ENCODE peak calls at places on chromosomes 13 and 19, in nine cellular contexts. S, N, F, L, P, Y, W, V and O are unnamed samples.

GRCh38 chr19:58361900-58362271 is 665 bp downstream of the ZNF497 start:
- DNase-seq in S (peak; percentile 38), N (no peak), F (no peak), L (peak; percentile 49), P (no peak), Y (peak; percentile 68), W (peak; percentile 69), V (peak; percentile 15), O (peak; percentile 61)

GRCh38 chr19:45051929-45052579 is 13.2 kb downstream of the CLASRP start:
- DNase-seq in S (peak; percentile 85), N (no peak), F (no peak), L (no peak), P (no peak), Y (no peak), W (no peak), V (no peak), O (no peak)

GRCh38 chr19:2345794-2346663 is 14.0 kb upstream of the TMPRSS9 start:
- DNase-seq in S (peak; percentile 80), N (no peak), F (no peak), L (no peak), P (peak; percentile 37), Y (no peak), W (peak; percentile 85), V (no peak), O (no peak)

GRCh38 chr13:105073041-105073440 is 1462.4 kb downstream of the EFNB2 start:
- DNase-seq in S (no peak), N (no peak), F (no peak), L (no peak), P (no peak), Y (no peak), W (no peak), V (no peak), O (no peak)

GRCh38 chr13:49351871-49352270 is 92.0 kb downstream of the CAB39L start:
- DNase-seq in S (no peak), N (no peak), F (no peak), L (no peak), P (no peak), Y (no peak), W (no peak), V (no peak), O (no peak)

GRCh38 chr19:18013621-18014111 is 5.7 kb downstream of the ARRDC2 start:
- DNase-seq in S (no peak), N (no peak), F (no peak), L (peak; percentile 95), P (no peak), Y (no peak), W (peak; percentile 24), V (peak; percentile 56), O (peak; percentile 69)

GRCh38 chr19:3125900-3126524 is 9.8 kb upstream of the GNA15 start:
- DNase-seq in S (peak; percentile 79), N (no peak), F (peak; percentile 85), L (peak; percentile 43), P (peak; percentile 53), Y (peak; percentile 80), W (peak; percentile 77), V (no peak), O (no peak)

GRCh38 chr19:34109596-34109995 is 62.7 kb upstream of the LSM14A start:
- DNase-seq in S (no peak), N (no peak), F (no peak), L (no peak), P (no peak), Y (no peak), W (no peak), V (no peak), O (no peak)

GRCh38 chr19:12647047-12647446 is 19.5 kb downstream of the MAN2B1 start:
- DNase-seq in S (no peak), N (no peak), F (no peak), L (no peak), P (no peak), Y (no peak), W (no peak), V (no peak), O (no peak)

GRCh38 chr13:45074721-45075120 is 45.6 kb upstream of the GTF2F2 start:
- DNase-seq in S (no peak), N (no peak), F (no peak), L (no peak), P (no peak), Y (no peak), W (no peak), V (no peak), O (no peak)

GRCh38 chr13:111322001-111322915 is 1.8 kb downstream of the TEX29 start:
- DNase-seq in S (peak; percentile 17), N (peak; percentile 59), F (no peak), L (no peak), P (no peak), Y (no peak), W (no peak), V (no peak), O (no peak)

GRCh38 chr19:31351212-31352193 is 2.3 kb upstream of the TSHZ3 start:
- DNase-seq in S (no peak), N (peak; percentile 82), F (no peak), L (no peak), P (peak; percentile 24), Y (no peak), W (no peak), V (peak; percentile 41), O (no peak)

GRCh38 chr19:51887522-51888498 is at the start of gene ZNF577:
- DNase-seq in S (peak; percentile 86), N (peak; percentile 94), F (peak; percentile 89), L (no peak), P (peak; percentile 89), Y (no peak), W (no peak), V (peak; percentile 89), O (peak; percentile 87)
- TF ChIP-seq POLR2AphosphoS5 in S (peak; percentile 84), N (peak; percentile 87), F (peak; percentile 94), L (no peak), P (peak; percentile 40), Y (no peak), W (no peak), V (peak; percentile 96), O (peak; percentile 85)

DNA sequence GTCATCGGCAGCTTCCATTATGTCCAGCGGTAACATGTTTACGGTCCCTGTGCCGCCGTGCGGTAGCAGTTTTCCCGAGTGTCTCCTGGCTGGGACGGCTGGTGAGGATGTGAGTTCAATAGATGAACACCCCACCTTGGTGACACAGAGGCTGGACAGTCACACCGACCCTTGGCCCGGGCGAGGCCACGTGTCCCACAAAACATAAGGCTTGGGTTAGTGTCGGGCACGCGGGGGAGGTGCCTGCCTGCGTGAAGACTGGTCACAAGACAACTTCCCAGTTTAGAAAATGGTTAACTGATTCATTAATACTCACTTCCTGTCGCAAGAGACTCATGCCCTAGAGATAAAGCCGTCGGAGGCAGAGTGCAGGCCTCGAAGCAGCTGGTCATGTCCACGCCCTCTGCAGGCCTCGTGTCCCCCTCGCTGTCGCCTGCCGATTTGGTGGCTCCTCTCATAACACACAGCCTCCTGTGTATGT is 17.2 kb downstream of the RASA3 start:
- DNase-seq in S (peak; percentile 29), N (peak; percentile 72), F (no peak), L (peak; percentile 33), P (peak; percentile 83), Y (no peak), W (peak; percentile 28), V (no peak), O (peak; percentile 48)
- TF ChIP-seq POLR2A in S (no peak), N (no peak), F (no peak), L (no peak), P (no peak), Y (no peak), W (no peak), V (no peak), O (no peak)

DNA sequence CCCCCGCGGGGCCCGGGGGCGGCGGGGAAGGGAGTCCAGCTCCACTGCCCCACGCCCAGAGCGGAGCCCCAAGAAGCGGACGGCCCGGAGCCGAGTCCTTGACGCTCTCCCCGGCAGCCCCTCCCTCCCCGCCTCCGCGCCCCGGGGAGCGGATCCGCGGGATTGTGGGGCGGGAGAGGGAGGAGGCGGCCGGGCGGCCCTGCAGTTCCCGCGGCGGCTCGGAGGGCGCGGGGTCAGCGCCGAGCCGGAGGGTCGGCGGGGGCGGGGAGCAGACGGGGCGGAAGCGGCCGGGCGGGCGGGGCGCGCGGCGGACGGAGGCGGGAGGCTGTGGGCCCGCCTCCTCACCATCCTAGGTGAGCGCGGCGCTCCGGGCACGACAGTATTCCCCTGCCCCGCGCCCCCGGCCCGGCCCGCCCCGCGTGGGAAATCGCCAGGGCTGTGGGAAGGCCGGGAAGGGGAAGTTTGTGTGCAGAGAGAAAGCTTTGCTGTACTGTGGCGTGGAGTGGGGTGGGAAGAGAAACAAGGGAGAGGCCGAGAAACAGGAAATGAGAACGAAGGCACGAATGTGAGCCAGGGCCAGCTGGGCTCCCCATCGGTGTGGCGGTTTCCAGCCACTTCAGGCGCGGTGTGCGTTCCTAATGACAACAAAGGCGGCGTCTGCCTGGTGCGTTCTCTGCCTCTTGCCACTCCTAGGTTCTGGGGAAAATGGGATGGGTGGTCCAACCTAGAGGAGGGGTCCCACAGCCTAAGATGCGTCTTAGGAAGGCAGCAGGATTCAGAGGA is 1.3 kb upstream of the KLF12 start:
- DNase-seq in S (peak; percentile 68), N (peak; percentile 81), F (no peak), L (no peak), P (peak; percentile 68), Y (peak; percentile 52), W (peak; percentile 59), V (peak; percentile 35), O (peak; percentile 33)
- TF ChIP-seq POLR2AphosphoS5 in S (peak; percentile 40), N (peak; percentile 10), F (peak; percentile 13), L (no peak), P (peak; percentile 41), Y (no peak), W (no peak), V (no peak), O (peak; percentile 19)

DNA sequence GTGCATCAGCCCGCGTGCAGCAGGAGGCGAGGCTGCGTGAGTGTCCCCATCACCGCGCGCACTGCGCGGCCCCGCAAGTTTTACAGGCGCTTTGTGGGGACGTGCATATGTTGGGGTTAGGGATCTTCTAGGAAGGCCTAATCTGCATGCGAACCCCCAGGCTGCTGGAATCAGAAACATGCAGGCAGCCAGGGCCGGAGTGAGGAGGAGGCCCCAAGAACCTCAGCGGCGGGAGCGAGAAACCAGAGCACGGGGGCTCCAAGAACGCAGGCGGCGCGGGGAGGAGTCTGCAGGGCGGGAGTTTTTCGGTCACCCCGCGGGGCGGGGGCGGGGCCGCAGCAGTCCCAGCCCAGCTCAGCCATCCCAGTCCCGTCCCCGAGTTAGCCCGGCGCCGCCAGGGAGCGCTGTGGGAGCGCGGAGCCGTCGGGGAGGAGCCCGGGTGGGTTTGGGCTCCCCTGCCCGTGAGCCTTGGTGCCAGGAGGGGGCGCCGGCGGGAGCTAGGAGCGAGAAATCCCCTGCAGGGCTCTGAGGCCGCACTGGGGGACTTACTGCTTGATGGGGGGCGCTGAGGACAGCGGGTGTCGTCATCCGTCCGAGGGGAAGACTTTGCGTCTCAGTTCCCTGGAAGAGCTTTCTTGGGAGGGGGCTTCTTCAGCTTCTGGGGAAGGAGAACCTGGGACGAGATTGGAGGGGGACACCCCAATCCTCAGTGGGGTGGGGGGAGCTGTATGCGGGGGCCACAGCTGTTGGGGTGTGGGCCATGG is 933 bp upstream of the NRTN start:
- DNase-seq in S (peak; percentile 95), N (peak; percentile 95), F (peak; percentile 88), L (peak; percentile 83), P (peak; percentile 89), Y (peak; percentile 98), W (peak; percentile 94), V (peak; percentile 79), O (peak; percentile 83)
- TF ChIP-seq POLR2A in S (no peak), N (no peak), F (no peak), L (peak; percentile 42), P (no peak), Y (no peak), W (no peak), V (no peak), O (no peak)

GRCh38 chr13:41613984-41614581 is 156.7 kb downstream of the RGCC start:
- DNase-seq in S (no peak), N (peak; percentile 74), F (no peak), L (peak; percentile 94), P (peak; percentile 98), Y (no peak), W (no peak), V (no peak), O (no peak)
- TF ChIP-seq POLR2AphosphoS5 in S (peak; percentile 15), N (peak; percentile 20), F (no peak), L (no peak), P (peak; percentile 50), Y (no peak), W (no peak), V (no peak), O (no peak)